ENCODE peak calls at places on chromosome 10, in seven cellular contexts. One of them, this sample, is unnamed.

GRCh38 chr10:72814134-72814790 is 79.3 kb upstream of the OIT3 start:
- DNase-seq in GM12878: no peak
- DNase-seq in SK-N-SH: no peak
- DNase-seq in K562: no peak
- DNase-seq in HepG2: no peak
- DNase-seq in H1: no peak
- DNase-seq in HCT116: no peak
- DNase-seq in this sample: no peak

GRCh38 chr10:29834990-29835569 is 200.3 kb upstream of the SVIL start:
- DNase-seq in GM12878: no peak
- DNase-seq in HepG2: no peak
- DNase-seq in HCT116: no peak
- DNase-seq in SK-N-SH: no peak
- DNase-seq in H1: no peak
- DNase-seq in K562: no peak
- DNase-seq in this sample: no peak

GRCh38 chr10:79178614-79179403 is 110.0 kb downstream of the ZMIZ1 start:
- DNase-seq in HCT116: no peak
- DNase-seq in SK-N-SH: peak; percentile 90
- DNase-seq in K562: peak; percentile 95
- DNase-seq in H1: no peak
- DNase-seq in GM12878: no peak
- DNase-seq in HepG2: no peak
- DNase-seq in this sample: no peak

GRCh38 chr10:67670401-67670800 is 25.6 kb downstream of the CTNNA3 start:
- DNase-seq in H1: no peak
- DNase-seq in GM12878: no peak
- DNase-seq in HepG2: no peak
- DNase-seq in SK-N-SH: no peak
- DNase-seq in K562: no peak
- DNase-seq in HCT116: no peak
- DNase-seq in this sample: no peak

GRCh38 chr10:14573666-14574261 is 200.9 kb downstream of the FAM107B start:
- DNase-seq in HepG2: no peak
- DNase-seq in K562: no peak
- DNase-seq in HCT116: peak; percentile 33
- DNase-seq in GM12878: no peak
- DNase-seq in SK-N-SH: no peak
- DNase-seq in H1: no peak
- DNase-seq in this sample: no peak

GRCh38 chr10:71045188-71045841 is 156.9 kb upstream of the PCBD1 start:
- DNase-seq in HCT116: no peak
- DNase-seq in GM12878: no peak
- DNase-seq in SK-N-SH: no peak
- DNase-seq in H1: no peak
- DNase-seq in HepG2: no peak
- DNase-seq in K562: no peak
- DNase-seq in this sample: no peak

GRCh38 chr10:34918896-34919295 is 103.8 kb upstream of the PARD3 start:
- DNase-seq in HepG2: no peak
- DNase-seq in SK-N-SH: no peak
- DNase-seq in H1: no peak
- DNase-seq in GM12878: no peak
- DNase-seq in K562: no peak
- DNase-seq in HCT116: no peak
- DNase-seq in this sample: no peak

GRCh38 chr10:118545381-118545780 is 50.1 kb downstream of the PRLHR start:
- DNase-seq in HepG2: no peak
- DNase-seq in SK-N-SH: no peak
- DNase-seq in K562: no peak
- DNase-seq in H1: no peak
- DNase-seq in GM12878: no peak
- DNase-seq in HCT116: no peak
- DNase-seq in this sample: no peak

GRCh38 chr10:97948822-97949221 is 81.6 kb downstream of the CRTAC1 start:
- DNase-seq in K562: peak; percentile 35
- DNase-seq in HCT116: no peak
- DNase-seq in GM12878: no peak
- DNase-seq in H1: no peak
- DNase-seq in HepG2: no peak
- DNase-seq in SK-N-SH: no peak
- DNase-seq in this sample: no peak

GRCh38 chr10:59985639-59986038 is 79.3 kb upstream of the CCDC6 start:
- DNase-seq in K562: no peak
- DNase-seq in GM12878: no peak
- DNase-seq in HepG2: no peak
- DNase-seq in HCT116: no peak
- DNase-seq in H1: no peak
- DNase-seq in SK-N-SH: no peak
- DNase-seq in this sample: no peak

GRCh38 chr10:124518366-124518765 is 56.7 kb downstream of the LHPP start:
- DNase-seq in K562: no peak
- DNase-seq in HCT116: no peak
- DNase-seq in GM12878: no peak
- DNase-seq in SK-N-SH: no peak
- DNase-seq in H1: no peak
- DNase-seq in HepG2: no peak
- DNase-seq in this sample: no peak

GRCh38 chr10:60849217-60849616 is 70.9 kb downstream of the CDK1 start:
- DNase-seq in GM12878: no peak
- DNase-seq in HepG2: no peak
- DNase-seq in K562: no peak
- DNase-seq in H1: no peak
- DNase-seq in HCT116: no peak
- DNase-seq in SK-N-SH: no peak
- DNase-seq in this sample: no peak

GRCh38 chr10:16592327-16592854 is 70.7 kb upstream of the C1QL3 start:
- DNase-seq in SK-N-SH: no peak
- DNase-seq in GM12878: no peak
- DNase-seq in H1: no peak
- DNase-seq in HCT116: no peak
- DNase-seq in HepG2: no peak
- DNase-seq in K562: no peak
- DNase-seq in this sample: no peak

GRCh38 chr10:61974611-61975010 is 73.1 kb downstream of the ARID5B start:
- DNase-seq in H1: no peak
- DNase-seq in HepG2: no peak
- DNase-seq in HCT116: no peak
- DNase-seq in GM12878: no peak
- DNase-seq in SK-N-SH: peak; percentile 29
- DNase-seq in K562: no peak
- DNase-seq in this sample: no peak

GRCh38 chr10:121994429-121994881 is 5.5 kb downstream of the TACC2 start:
- DNase-seq in H1: no peak
- DNase-seq in HepG2: no peak
- DNase-seq in K562: no peak
- DNase-seq in GM12878: no peak
- DNase-seq in HCT116: no peak
- DNase-seq in SK-N-SH: no peak
- DNase-seq in this sample: no peak

GRCh38 chr10:70778267-70778924 is 6.8 kb downstream of the TBATA start:
- DNase-seq in K562: peak; percentile 14
- DNase-seq in HepG2: no peak
- DNase-seq in SK-N-SH: peak; percentile 14
- DNase-seq in GM12878: no peak
- DNase-seq in H1: no peak
- DNase-seq in HCT116: no peak
- DNase-seq in this sample: no peak

GRCh38 chr10:5297466-5297865 is 67.3 kb upstream of the UCN3 start:
- DNase-seq in GM12878: no peak
- DNase-seq in HepG2: no peak
- DNase-seq in SK-N-SH: no peak
- DNase-seq in H1: no peak
- DNase-seq in HCT116: no peak
- DNase-seq in K562: no peak
- DNase-seq in this sample: no peak

GRCh38 chr10:26781797-26782196 is 79.0 kb downstream of the ABI1 start:
- DNase-seq in K562: no peak
- DNase-seq in H1: no peak
- DNase-seq in SK-N-SH: no peak
- DNase-seq in HepG2: no peak
- DNase-seq in GM12878: no peak
- DNase-seq in HCT116: no peak
- DNase-seq in this sample: no peak

GRCh38 chr10:26792780-26793495 is 67.8 kb downstream of the ABI1 start:
- DNase-seq in GM12878: no peak
- DNase-seq in SK-N-SH: no peak
- DNase-seq in H1: no peak
- DNase-seq in HepG2: no peak
- DNase-seq in K562: no peak
- DNase-seq in HCT116: no peak
- DNase-seq in this sample: no peak

DNA sequence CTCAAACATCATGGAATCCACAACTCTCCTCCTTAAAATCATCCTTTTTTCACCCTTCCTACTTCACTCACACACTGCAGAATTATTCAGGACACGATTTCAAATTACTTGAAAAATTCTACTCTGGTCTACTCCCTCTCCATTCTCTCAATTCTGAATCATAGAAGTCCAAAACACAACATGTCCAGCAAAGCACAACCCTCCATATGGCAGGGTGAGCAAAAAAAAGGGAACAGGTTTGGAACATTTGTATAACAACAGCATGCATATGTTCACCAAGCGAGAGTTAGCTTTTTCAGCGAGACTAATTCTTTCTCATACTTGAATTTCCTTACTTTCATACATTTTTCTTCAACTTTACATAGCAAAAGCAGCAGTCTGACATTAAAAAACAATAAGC is 73.4 kb downstream of the ABI1 start:
- DNase-seq in GM12878: no peak
- DNase-seq in HCT116: no peak
- DNase-seq in HepG2: no peak
- DNase-seq in SK-N-SH: no peak
- DNase-seq in H1: no peak
- DNase-seq in K562: no peak
- DNase-seq in this sample: no peak
- H3K9me3 ChIP-seq in GM12878: peaks cover 7% of the 10 kb centered on the region
- H3K9me3 ChIP-seq in HCT116: no peaks in the 10 kb centered on the region
- H3K9me3 ChIP-seq in HepG2: no peaks in the 10 kb centered on the region
- H3K9me3 ChIP-seq in SK-N-SH: no peaks in the 10 kb centered on the region
- H3K9me3 ChIP-seq in H1: no peaks in the 10 kb centered on the region
- H3K9me3 ChIP-seq in K562: no peaks in the 10 kb centered on the region
- H3K9me3 ChIP-seq in this sample: peaks cover 13% of the 10 kb centered on the region

GRCh38 chr10:77410523-77410922 is 227.1 kb downstream of the KCNMA1 start:
- DNase-seq in HCT116: no peak
- DNase-seq in HepG2: no peak
- DNase-seq in K562: no peak
- DNase-seq in SK-N-SH: no peak
- DNase-seq in GM12878: no peak
- DNase-seq in H1: no peak
- DNase-seq in this sample: no peak

GRCh38 chr10:77408259-77408658 is 229.3 kb downstream of the KCNMA1 start:
- DNase-seq in HepG2: no peak
- DNase-seq in GM12878: no peak
- DNase-seq in H1: no peak
- DNase-seq in SK-N-SH: no peak
- DNase-seq in K562: no peak
- DNase-seq in HCT116: no peak
- DNase-seq in this sample: no peak

GRCh38 chr10:77406764-77407430 is 230.7 kb downstream of the KCNMA1 start:
- DNase-seq in K562: no peak
- DNase-seq in H1: no peak
- DNase-seq in GM12878: no peak
- DNase-seq in SK-N-SH: no peak
- DNase-seq in HCT116: no peak
- DNase-seq in HepG2: no peak
- DNase-seq in this sample: no peak

GRCh38 chr10:77411805-77412204 is 225.8 kb downstream of the KCNMA1 start:
- DNase-seq in K562: no peak
- DNase-seq in HCT116: no peak
- DNase-seq in GM12878: no peak
- DNase-seq in H1: no peak
- DNase-seq in HepG2: no peak
- DNase-seq in SK-N-SH: no peak
- DNase-seq in this sample: no peak

GRCh38 chr10:77409697-77410471 is 227.7 kb downstream of the KCNMA1 start:
- DNase-seq in HCT116: no peak
- DNase-seq in GM12878: no peak
- DNase-seq in K562: no peak
- DNase-seq in SK-N-SH: no peak
- DNase-seq in HepG2: no peak
- DNase-seq in H1: no peak
- DNase-seq in this sample: no peak
- H3K9ac ChIP-seq in HCT116: no peak overlapping the region
- H3K9ac ChIP-seq in GM12878: no peak overlapping the region
- H3K9ac ChIP-seq in K562: no peak overlapping the region
- H3K9ac ChIP-seq in SK-N-SH: no peak overlapping the region
- H3K9ac ChIP-seq in HepG2: no peak overlapping the region
- H3K9ac ChIP-seq in H1: no peak overlapping the region
- H3K9ac ChIP-seq in this sample: no peak overlapping the region

DNA sequence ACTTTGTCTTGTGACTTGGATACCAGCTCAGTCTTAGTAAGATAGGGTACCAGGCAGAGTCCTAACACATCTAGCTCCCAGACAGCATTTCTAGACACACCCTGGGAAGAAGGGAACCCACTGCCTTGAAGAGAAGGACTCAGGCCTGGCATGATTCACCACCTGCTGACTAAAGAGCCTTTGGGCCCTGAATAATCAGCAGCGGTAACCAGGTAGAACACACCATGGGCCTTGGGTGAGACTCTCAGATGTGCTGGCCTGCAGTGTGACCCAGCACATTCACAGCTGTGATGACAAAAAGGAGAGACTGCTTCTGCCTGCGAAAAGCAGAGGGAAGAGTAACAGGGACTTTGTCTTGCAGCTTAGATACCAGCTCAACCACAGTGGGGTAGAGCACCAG is 10.4 kb upstream of the TNKS2 start:
- DNase-seq in K562: no peak
- DNase-seq in GM12878: no peak
- DNase-seq in HCT116: no peak
- DNase-seq in HepG2: no peak
- DNase-seq in H1: no peak
- DNase-seq in SK-N-SH: no peak
- DNase-seq in this sample: no peak
- TF ChIP-seq YY1 in K562: no peak
- TF ChIP-seq YY1 in GM12878: no peak
- TF ChIP-seq YY1 in HCT116: no peak
- TF ChIP-seq YY1 in HepG2: no peak
- TF ChIP-seq YY1 in H1: no peak
- TF ChIP-seq YY1 in SK-N-SH: no peak
- TF ChIP-seq YY1 in this sample: no peak

DNA sequence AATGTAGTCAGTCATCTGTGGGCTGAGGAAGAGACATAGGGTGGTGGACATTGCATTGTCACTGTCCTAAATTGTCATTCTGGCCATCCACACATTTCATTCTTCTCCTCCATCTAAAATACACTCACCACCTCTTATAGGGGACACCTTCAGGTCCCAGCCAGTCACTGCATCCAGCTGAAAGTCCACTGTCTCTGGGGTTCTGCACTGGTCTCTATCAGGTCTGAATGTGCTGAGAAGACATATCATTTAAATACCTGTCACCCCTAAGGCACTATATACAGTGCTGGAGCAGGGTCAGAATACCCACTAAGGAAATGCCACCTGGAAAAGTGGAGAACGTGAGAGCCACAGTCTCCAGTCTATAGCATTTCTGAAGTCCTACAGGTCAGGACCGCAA is 29.6 kb downstream of the SH2D4B start:
- DNase-seq in K562: no peak
- DNase-seq in H1: no peak
- DNase-seq in HepG2: no peak
- DNase-seq in SK-N-SH: no peak
- DNase-seq in GM12878: no peak
- DNase-seq in HCT116: no peak
- DNase-seq in this sample: no peak
- H3K9me3 ChIP-seq in K562: no peaks in the 10 kb centered on the region
- H3K9me3 ChIP-seq in H1: no peaks in the 10 kb centered on the region
- H3K9me3 ChIP-seq in HepG2: no peaks in the 10 kb centered on the region
- H3K9me3 ChIP-seq in SK-N-SH: no peaks in the 10 kb centered on the region
- H3K9me3 ChIP-seq in GM12878: no peaks in the 10 kb centered on the region
- H3K9me3 ChIP-seq in HCT116: no peaks in the 10 kb centered on the region
- H3K9me3 ChIP-seq in this sample: no peaks in the 10 kb centered on the region